ENCODE peak calls at places on chromosomes 11 and 22, in nine cellular contexts. P, Z, M, R, E, Y, L, D and H are unnamed samples.

GRCh38 chr22:38110008-38110862 is at the start of gene BAIAP2L2:
- DNase-seq in Y (no peak), R (no peak), P (no peak), E (no peak), Z (no peak), L (no peak), M (no peak), D (no peak), H (no peak)

GRCh38 chr11:46348986-46349401 is 1.7 kb downstream of the DGKZ start:
- DNase-seq in R (no peak), Z (no peak), D (no peak), Y (no peak), M (no peak), P (no peak), E (peak), L (no peak), H (no peak)

GRCh38 chr22:19109198-19110063 is 12.8 kb downstream of the DGCR2 start:
- DNase-seq in L (no peak), Z (no peak), R (no peak), M (peak), P (peak), E (peak), D (no peak), Y (no peak), H (no peak)

GRCh38 chr11:69909561-69910518 is 90.6 kb upstream of the FGF3 start:
- DNase-seq in D (no peak), Z (no peak), L (no peak), P (no peak), M (no peak), Y (peak), R (no peak), E (no peak), H (no peak)

GRCh38 chr11:12552677-12553076 is 121.5 kb upstream of the TEAD1 start:
- DNase-seq in L (no peak), Y (no peak), E (no peak), R (peak), M (no peak), Z (no peak), D (no peak), P (no peak), H (peak)

GRCh38 chr11:506950-507726 is at the start of gene RNH1:
- DNase-seq in R (peak), Z (peak), E (peak), M (peak), P (peak), L (peak), D (peak), Y (peak), H (peak)

GRCh38 chr11:24496728-24497396 is at the start of gene LUZP2:
- DNase-seq in M (no peak), P (no peak), D (peak), L (no peak), R (no peak), Z (peak), E (no peak), Y (peak), H (no peak)

GRCh38 chr11:110453684-110454354 is 24.1 kb downstream of the FDX1 start:
- DNase-seq in Z (no peak), P (no peak), D (no peak), E (no peak), Y (no peak), R (no peak), M (no peak), L (no peak), H (no peak)

GRCh38 chr11:118921929-118922744 is 3.6 kb downstream of the BCL9L start:
- DNase-seq in L (no peak), E (no peak), D (no peak), R (peak), M (no peak), Z (no peak), P (peak), Y (peak), H (peak)

GRCh38 chr11:70002433-70002832 is 75.7 kb upstream of the ANO1 start:
- DNase-seq in Z (no peak), E (no peak), D (no peak), L (no peak), Y (no peak), R (no peak), P (no peak), M (peak), H (no peak)

GRCh38 chr22:29334696-29335344 is 19.3 kb upstream of the RASL10A start:
- DNase-seq in M (no peak), R (no peak), D (no peak), Y (no peak), L (no peak), Z (no peak), E (no peak), P (no peak), H (no peak)

GRCh38 chr22:40567626-40568328 is 68.7 kb downstream of the MRTFA start:
- DNase-seq in P (no peak), M (no peak), R (no peak), E (no peak), Z (no peak), D (no peak), Y (no peak), L (no peak), H (no peak)

GRCh38 chr11:120690406-120690805 is 178.9 kb downstream of the GRIK4 start:
- DNase-seq in E (no peak), Z (no peak), R (no peak), D (no peak), M (no peak), P (no peak), L (no peak), Y (no peak), H (no peak)

GRCh38 chr11:119723952-119724325 is 5.1 kb downstream of the NECTIN1 start:
- DNase-seq in R (no peak), P (no peak), M (no peak), Z (no peak), L (no peak), Y (no peak), D (no peak), E (no peak), H (no peak)

GRCh38 chr11:117180661-117181585 is 2.4 kb downstream of the SIDT2 start:
- DNase-seq in E (peak), P (peak), D (peak), L (peak), M (peak), Z (no peak), Y (peak), R (peak), H (peak)

GRCh38 chr11:2102132-2102882 is 36.9 kb downstream of the IGF2 start:
- DNase-seq in E (no peak), D (no peak), L (no peak), Z (no peak), M (no peak), P (no peak), Y (no peak), R (peak), H (no peak)

GRCh38 chr11:43579171-43579918 is 101.2 kb upstream of the HSD17B12 start:
- DNase-seq in M (no peak), D (no peak), L (no peak), Y (peak), R (no peak), E (no peak), Z (no peak), P (no peak), H (no peak)

GRCh38 chr11:118290923-118291322 is 13.6 kb upstream of the CD3E start:
- DNase-seq in R (peak), Y (peak), Z (no peak), E (peak), L (no peak), P (peak), D (no peak), M (peak), H (no peak)

GRCh38 chr22:41838842-41839618 is 6.1 kb downstream of the SREBF2 start:
- DNase-seq in M (no peak), D (no peak), L (no peak), P (no peak), Z (no peak), Y (no peak), E (no peak), R (no peak), H (no peak)

GRCh38 chr11:68314886-68315580 is 2.6 kb downstream of the LRP5 start:
- DNase-seq in E (no peak), Y (peak), L (no peak), P (no peak), M (no peak), Z (no peak), R (peak), D (no peak), H (no peak)